ENCODE peak calls at places on chromosomes 3 and 15, in ten cellular contexts. One of them, this sample, is unnamed.

GRCh38 chr15:91168457-91168856 is 68.4 kb downstream of the SV2B start:
- DNase-seq in body of pancreas: no peak
- DNase-seq in glutamatergic neuron: no peak
- DNase-seq in suprapubic skin: no peak
- DNase-seq in progenitor cell of endocrine pancreas: no peak
- DNase-seq in mesothelial cell of epicardium: no peak
- DNase-seq in AG08396: no peak
- DNase-seq in stimulated activated CD8-positive, alpha-beta memory T cell treated with anti-CD3 and anti-CD28 coated beads, Interleukin-15, amount 100 ng/mL, for 24 hours: no peak
- DNase-seq in A172: no peak
- DNase-seq in nucleus accumbens: no peak
- DNase-seq in this sample: no peak

GRCh38 chr3:126102530-126102951 is 18.6 kb upstream of the SLC41A3 start:
- DNase-seq in body of pancreas: no peak
- DNase-seq in glutamatergic neuron: no peak
- DNase-seq in suprapubic skin: no peak
- DNase-seq in progenitor cell of endocrine pancreas: no peak
- DNase-seq in mesothelial cell of epicardium: no peak
- DNase-seq in AG08396: peak
- DNase-seq in stimulated activated CD8-positive, alpha-beta memory T cell treated with anti-CD3 and anti-CD28 coated beads, Interleukin-15, amount 100 ng/mL, for 24 hours: no peak
- DNase-seq in A172: no peak
- DNase-seq in nucleus accumbens: no peak
- DNase-seq in this sample: no peak

GRCh38 chr3:168596175-168596574 is 500.5 kb upstream of the GOLIM4 start:
- DNase-seq in body of pancreas: no peak
- DNase-seq in glutamatergic neuron: no peak
- DNase-seq in suprapubic skin: no peak
- DNase-seq in progenitor cell of endocrine pancreas: no peak
- DNase-seq in mesothelial cell of epicardium: no peak
- DNase-seq in AG08396: no peak
- DNase-seq in stimulated activated CD8-positive, alpha-beta memory T cell treated with anti-CD3 and anti-CD28 coated beads, Interleukin-15, amount 100 ng/mL, for 24 hours: no peak
- DNase-seq in A172: no peak
- DNase-seq in nucleus accumbens: no peak
- DNase-seq in this sample: no peak

GRCh38 chr3:57910988-57911387 is 97.2 kb upstream of the FLNB start:
- DNase-seq in body of pancreas: peak
- DNase-seq in glutamatergic neuron: no peak
- DNase-seq in suprapubic skin: no peak
- DNase-seq in progenitor cell of endocrine pancreas: no peak
- DNase-seq in mesothelial cell of epicardium: no peak
- DNase-seq in AG08396: no peak
- DNase-seq in stimulated activated CD8-positive, alpha-beta memory T cell treated with anti-CD3 and anti-CD28 coated beads, Interleukin-15, amount 100 ng/mL, for 24 hours: no peak
- DNase-seq in A172: peak
- DNase-seq in nucleus accumbens: no peak
- DNase-seq in this sample: no peak

GRCh38 chr3:50575372-50575771 is 6.0 kb downstream of the HEMK1 start:
- DNase-seq in body of pancreas: no peak
- DNase-seq in glutamatergic neuron: no peak
- DNase-seq in suprapubic skin: no peak
- DNase-seq in progenitor cell of endocrine pancreas: no peak
- DNase-seq in mesothelial cell of epicardium: no peak
- DNase-seq in AG08396: no peak
- DNase-seq in stimulated activated CD8-positive, alpha-beta memory T cell treated with anti-CD3 and anti-CD28 coated beads, Interleukin-15, amount 100 ng/mL, for 24 hours: no peak
- DNase-seq in A172: peak
- DNase-seq in nucleus accumbens: no peak
- DNase-seq in this sample: no peak

GRCh38 chr3:42497009-42497731 is 5.3 kb upstream of the VIPR1 start:
- DNase-seq in body of pancreas: peak
- DNase-seq in glutamatergic neuron: peak
- DNase-seq in suprapubic skin: peak
- DNase-seq in progenitor cell of endocrine pancreas: peak
- DNase-seq in mesothelial cell of epicardium: no peak
- DNase-seq in AG08396: no peak
- DNase-seq in stimulated activated CD8-positive, alpha-beta memory T cell treated with anti-CD3 and anti-CD28 coated beads, Interleukin-15, amount 100 ng/mL, for 24 hours: no peak
- DNase-seq in A172: peak
- DNase-seq in nucleus accumbens: no peak
- DNase-seq in this sample: no peak

GRCh38 chr3:15055019-15055557 is 10.0 kb downstream of the MRPS25 start:
- DNase-seq in body of pancreas: no peak
- DNase-seq in glutamatergic neuron: no peak
- DNase-seq in suprapubic skin: no peak
- DNase-seq in progenitor cell of endocrine pancreas: no peak
- DNase-seq in mesothelial cell of epicardium: no peak
- DNase-seq in AG08396: peak
- DNase-seq in stimulated activated CD8-positive, alpha-beta memory T cell treated with anti-CD3 and anti-CD28 coated beads, Interleukin-15, amount 100 ng/mL, for 24 hours: no peak
- DNase-seq in A172: peak
- DNase-seq in nucleus accumbens: no peak
- DNase-seq in this sample: no peak

GRCh38 chr3:133042778-133043177 is 4.6 kb downstream of the TMEM108 start:
- DNase-seq in body of pancreas: no peak
- DNase-seq in glutamatergic neuron: no peak
- DNase-seq in suprapubic skin: no peak
- DNase-seq in progenitor cell of endocrine pancreas: no peak
- DNase-seq in mesothelial cell of epicardium: no peak
- DNase-seq in AG08396: no peak
- DNase-seq in stimulated activated CD8-positive, alpha-beta memory T cell treated with anti-CD3 and anti-CD28 coated beads, Interleukin-15, amount 100 ng/mL, for 24 hours: no peak
- DNase-seq in A172: no peak
- DNase-seq in nucleus accumbens: no peak
- DNase-seq in this sample: no peak

GRCh38 chr3:72753495-72753894 is 94.8 kb downstream of the SHQ1 start:
- DNase-seq in body of pancreas: no peak
- DNase-seq in glutamatergic neuron: no peak
- DNase-seq in suprapubic skin: no peak
- DNase-seq in progenitor cell of endocrine pancreas: no peak
- DNase-seq in mesothelial cell of epicardium: no peak
- DNase-seq in AG08396: no peak
- DNase-seq in stimulated activated CD8-positive, alpha-beta memory T cell treated with anti-CD3 and anti-CD28 coated beads, Interleukin-15, amount 100 ng/mL, for 24 hours: no peak
- DNase-seq in A172: no peak
- DNase-seq in nucleus accumbens: no peak
- DNase-seq in this sample: no peak

GRCh38 chr3:44065311-44065710 is 176.4 kb upstream of the TOPAZ1 start:
- DNase-seq in body of pancreas: peak
- DNase-seq in glutamatergic neuron: no peak
- DNase-seq in suprapubic skin: no peak
- DNase-seq in progenitor cell of endocrine pancreas: no peak
- DNase-seq in mesothelial cell of epicardium: no peak
- DNase-seq in AG08396: no peak
- DNase-seq in stimulated activated CD8-positive, alpha-beta memory T cell treated with anti-CD3 and anti-CD28 coated beads, Interleukin-15, amount 100 ng/mL, for 24 hours: no peak
- DNase-seq in A172: peak
- DNase-seq in nucleus accumbens: no peak
- DNase-seq in this sample: no peak

GRCh38 chr3:99561056-99561455 is 77.3 kb upstream of the COL8A1 start:
- DNase-seq in body of pancreas: no peak
- DNase-seq in glutamatergic neuron: no peak
- DNase-seq in suprapubic skin: no peak
- DNase-seq in progenitor cell of endocrine pancreas: no peak
- DNase-seq in mesothelial cell of epicardium: no peak
- DNase-seq in AG08396: no peak
- DNase-seq in stimulated activated CD8-positive, alpha-beta memory T cell treated with anti-CD3 and anti-CD28 coated beads, Interleukin-15, amount 100 ng/mL, for 24 hours: no peak
- DNase-seq in A172: no peak
- DNase-seq in nucleus accumbens: no peak
- DNase-seq in this sample: no peak

GRCh38 chr3:23079976-23080375 is 123.2 kb upstream of the UBE2E2 start:
- DNase-seq in body of pancreas: peak
- DNase-seq in glutamatergic neuron: no peak
- DNase-seq in suprapubic skin: no peak
- DNase-seq in progenitor cell of endocrine pancreas: no peak
- DNase-seq in mesothelial cell of epicardium: no peak
- DNase-seq in AG08396: no peak
- DNase-seq in stimulated activated CD8-positive, alpha-beta memory T cell treated with anti-CD3 and anti-CD28 coated beads, Interleukin-15, amount 100 ng/mL, for 24 hours: no peak
- DNase-seq in A172: peak
- DNase-seq in nucleus accumbens: no peak
- DNase-seq in this sample: no peak